ENCODE peak calls at places on chromosomes 5 and 9, in ten cellular contexts. H, R, X, W, E, C, U, T, Q and N are unnamed samples.
A peak's percentile ranks its signal among the peaks of the same experiment; 100 is the strongest.

GRCh38 chr5:7330141-7330712 is 65.7 kb upstream of the ADCY2 start:
- DNase-seq in Q (no peak), W (no peak), C (no peak), U (no peak), X (no peak), R (no peak), T (no peak), E (no peak), H (no peak), N (no peak)

GRCh38 chr5:179121667-179122111 is 61.5 kb downstream of the ZNF354C start:
- DNase-seq in R (no peak), C (no peak), E (no peak), H (no peak), U (no peak), W (no peak), T (no peak), X (no peak), Q (no peak), N (no peak)

GRCh38 chr9:79301549-79301948 is 270.2 kb upstream of the TLE4 start:
- DNase-seq in E (no peak), X (no peak), U (no peak), R (no peak), H (no peak), Q (no peak), C (no peak), W (no peak), T (no peak), N (no peak)

GRCh38 chr5:126972062-126972895 is 58.1 kb downstream of the MARCHF3 start:
- DNase-seq in W (no peak), T (peak; percentile 85), Q (no peak), X (peak; percentile 67), E (no peak), H (no peak), C (peak; percentile 46), R (peak; percentile 31), U (no peak), N (no peak)

GRCh38 chr5:101878190-101878589 is 417.9 kb downstream of the SLCO4C1 start:
- DNase-seq in X (no peak), Q (no peak), U (no peak), W (peak; percentile 61), T (no peak), H (no peak), R (no peak), E (no peak), C (no peak), N (no peak)

GRCh38 chr9:91784673-91785402 is 165.2 kb downstream of the ROR2 start:
- DNase-seq in E (no peak), R (no peak), C (no peak), H (no peak), T (no peak), Q (no peak), W (no peak), U (no peak), X (no peak), N (no peak)

GRCh38 chr9:17863213-17863883 is 284.5 kb downstream of the SH3GL2 start:
- DNase-seq in U (no peak), W (no peak), H (no peak), E (no peak), X (no peak), C (no peak), R (no peak), Q (no peak), T (no peak), N (no peak)

GRCh38 chr9:136115206-136115605 is 3.5 kb downstream of the TMEM250 start:
- DNase-seq in H (no peak), E (no peak), C (no peak), U (no peak), R (no peak), X (no peak), Q (no peak), W (no peak), T (no peak), N (no peak)

GRCh38 chr5:174903333-174903732 is 179.0 kb downstream of the MSX2 start:
- DNase-seq in E (no peak), R (no peak), X (no peak), W (peak; percentile 3), Q (no peak), C (no peak), H (no peak), U (no peak), T (peak; percentile 3), N (no peak)
- TF ChIP-seq CTCF in E (no peak), R (no peak), X (no peak), W (peak; percentile 28), Q (no peak), C (no peak), H (no peak), U (no peak), T (peak; percentile 14), N (peak; percentile 4)

GRCh38 chr9:134024393-134024792 is 888 bp upstream of the BRD3OS start:
- DNase-seq in H (no peak), T (no peak), R (no peak), W (no peak), U (no peak), Q (no peak), X (no peak), C (no peak), E (no peak), N (no peak)

GRCh38 chr9:134026561-134026960 is 1.3 kb downstream of the BRD3OS start:
- DNase-seq in W (no peak), R (peak; percentile 37), X (no peak), E (no peak), C (no peak), H (no peak), U (no peak), Q (no peak), T (no peak), N (no peak)

GRCh38 chr9:134024828-134025605 is at the start of gene BRD3OS:
- DNase-seq in Q (peak; percentile 92), R (peak; percentile 95), W (peak; percentile 93), H (peak; percentile 100), X (peak; percentile 100), U (peak; percentile 91), C (peak; percentile 99), T (peak; percentile 98), E (peak; percentile 92), N (peak; percentile 97)

GRCh38 chr9:134026981-134027380 is 1.7 kb downstream of the BRD3OS start:
- DNase-seq in E (no peak), T (no peak), C (no peak), U (no peak), R (no peak), H (no peak), W (no peak), X (no peak), Q (no peak), N (no peak)

DNA sequence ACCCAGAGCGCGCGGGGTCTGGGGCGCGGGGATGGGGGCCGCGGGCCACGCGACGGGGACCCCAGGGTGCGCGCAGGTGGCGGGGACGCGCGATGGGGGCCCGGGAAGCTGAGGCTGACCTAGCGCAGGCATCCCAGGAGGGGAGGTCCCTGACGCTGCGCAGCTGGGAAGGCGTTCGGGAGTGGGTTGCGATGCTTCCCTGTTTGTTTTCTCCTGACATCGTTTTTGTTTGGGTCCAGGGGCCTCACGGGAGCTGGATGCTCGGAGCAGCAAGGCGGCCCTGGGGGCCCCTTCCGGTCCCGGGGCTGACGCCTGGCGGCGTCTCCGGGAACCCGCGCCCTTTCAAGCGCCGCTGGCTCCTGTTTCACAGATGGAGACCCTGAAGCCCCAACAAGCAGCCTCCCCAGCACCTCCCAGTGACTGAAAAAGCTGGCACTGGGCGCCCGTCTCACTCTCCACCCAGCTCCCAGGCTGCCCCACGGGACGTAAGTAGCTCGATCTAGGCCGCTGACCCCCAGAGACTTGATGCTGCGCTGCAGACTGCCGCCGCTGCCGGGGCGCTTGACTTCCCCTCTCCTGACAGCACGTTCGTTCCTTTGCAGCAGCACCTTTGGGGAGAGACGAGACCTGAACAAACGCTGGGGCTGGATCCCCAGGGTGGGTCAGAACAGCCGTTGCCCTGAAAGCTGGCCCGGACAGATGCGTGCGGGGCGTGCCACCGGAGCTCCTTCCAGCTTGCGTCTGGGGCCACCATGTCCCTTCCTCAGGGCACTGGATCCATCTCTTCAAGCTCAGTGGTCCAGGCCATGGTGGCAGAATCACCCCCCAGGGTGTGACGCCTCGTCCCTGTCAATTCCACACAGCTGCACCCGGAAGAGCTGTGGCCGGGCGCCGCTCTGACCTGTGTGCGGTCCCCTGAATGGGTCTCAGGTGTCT is 593 bp downstream of the BRD3OS start:
- DNase-seq in W (peak; percentile 13), E (no peak), U (peak; percentile 20), Q (peak; percentile 55), R (peak; percentile 46), X (peak; percentile 52), H (no peak), T (peak; percentile 82), C (peak; percentile 44), N (no peak)
- TF ChIP-seq CTCF in W (no peak), E (no peak), U (no peak), Q (peak; percentile 28), R (no peak), X (peak; percentile 29), H (peak; percentile 35), T (no peak), C (peak; percentile 33), N (peak; percentile 31)

GRCh38 chr5:103041071-103041676 is 78.8 kb downstream of the GIN1 start:
- DNase-seq in E (no peak), W (peak; percentile 88), X (peak; percentile 81), Q (no peak), H (peak; percentile 34), U (no peak), R (no peak), C (peak; percentile 78), T (peak; percentile 40), N (peak; percentile 21)
- TF ChIP-seq CTCF in E (peak; percentile 61), W (peak; percentile 82), X (peak; percentile 54), Q (no peak), H (no peak), U (peak; percentile 48), R (no peak), C (peak; percentile 37), T (no peak), N (peak; percentile 31)

GRCh38 chr5:133749331-133749985 is 137.1 kb upstream of the FSTL4 start:
- DNase-seq in X (no peak), Q (no peak), C (no peak), U (no peak), W (no peak), R (no peak), T (no peak), H (no peak), E (no peak), N (no peak)

GRCh38 chr5:133750356-133750755 is 138.0 kb upstream of the FSTL4 start:
- DNase-seq in X (no peak), H (no peak), U (no peak), C (no peak), Q (no peak), R (no peak), W (no peak), E (no peak), T (no peak), N (no peak)

GRCh38 chr5:133744030-133744645 is 131.8 kb upstream of the FSTL4 start:
- DNase-seq in T (no peak), X (no peak), R (no peak), H (no peak), Q (no peak), C (no peak), W (no peak), E (no peak), U (no peak), N (no peak)

GRCh38 chr5:133744909-133745308 is 132.6 kb upstream of the FSTL4 start:
- DNase-seq in W (no peak), R (no peak), T (no peak), X (no peak), C (no peak), E (no peak), H (no peak), U (no peak), Q (peak; percentile 10), N (no peak)

DNA sequence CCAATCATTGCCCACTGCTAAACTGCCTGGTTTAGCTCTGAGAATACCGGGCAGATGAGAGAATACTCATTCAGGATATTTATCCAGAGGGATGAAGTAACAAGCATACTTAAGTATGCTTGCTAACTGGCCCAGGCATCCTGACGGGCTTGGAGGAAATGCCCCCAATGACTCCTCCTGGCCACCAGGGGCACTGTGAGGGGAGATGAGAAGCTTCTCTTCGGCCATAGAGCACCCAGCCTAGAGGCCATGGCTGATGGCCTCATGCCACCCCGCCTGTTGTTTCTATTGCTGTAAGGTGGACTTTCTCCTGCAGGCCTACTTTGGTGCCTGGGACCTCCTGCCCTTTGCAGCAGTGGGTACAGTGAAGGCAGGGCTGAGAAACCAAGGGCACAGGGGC is 134.5 kb upstream of the FSTL4 start:
- DNase-seq in U (peak; percentile 29), X (no peak), H (no peak), T (peak; percentile 18), Q (peak; percentile 8), C (no peak), W (no peak), R (no peak), E (no peak), N (no peak)
- TF ChIP-seq CTCF in U (no peak), X (peak; percentile 14), H (no peak), T (peak; percentile 58), Q (peak; percentile 50), C (peak; percentile 11), W (peak; percentile 47), R (no peak), E (no peak), N (no peak)